ENCODE peak calls at places on chromosome 14, in ten cellular contexts. T is EH; E is HS-5; M is globus pallidus; W is fibroblast of the conjunctiva; L is AG08396; A is heart right ventricle; H is adipocyte; C is NCI-H2081; Q is stimulated activated CD8-positive, alpha-beta memory T cell treated with anti-CD3 and anti-CD28 coated beads, Interleukin-2, amount 100 ng/mL, for 1 hour. Z is an unnamed sample.

GRCh38 chr14:51395361-51395849 is 155.4 kb downstream of the TMX1 start:
- DNase-seq in A (peak; percentile 42), C (no peak), L (peak; percentile 41), M (peak; percentile 13), W (peak; percentile 78), H (peak; percentile 84), E (peak; percentile 86), T (peak; percentile 97), Q (no peak), Z (peak; percentile 15)

GRCh38 chr14:98953544-98954346 is 318.3 kb downstream of the BCL11B start:
- DNase-seq in E (no peak), W (peak; percentile 31), M (no peak), A (no peak), Q (no peak), H (peak; percentile 63), C (no peak), L (peak; percentile 30), T (no peak), Z (no peak)

GRCh38 chr14:65387628-65388027 is 24.9 kb upstream of the FUT8 start:
- DNase-seq in M (no peak), W (no peak), T (no peak), Q (no peak), C (no peak), H (no peak), A (no peak), E (no peak), L (no peak), Z (no peak)

GRCh38 chr14:101562659-101563351 is 1.5 kb downstream of the DIO3 start:
- DNase-seq in M (no peak), L (no peak), Q (no peak), W (no peak), A (no peak), T (no peak), C (no peak), H (no peak), E (no peak), Z (no peak)

GRCh38 chr14:21734457-21735074 is 60.9 kb upstream of the OR4E1 start:
- DNase-seq in W (peak; percentile 16), M (peak; percentile 52), L (peak; percentile 7), T (peak; percentile 3), C (peak; percentile 38), Q (no peak), E (peak; percentile 6), H (peak; percentile 35), A (no peak), Z (no peak)

GRCh38 chr14:88384653-88385205 is 728 bp upstream of the SPATA7 start:
- DNase-seq in W (no peak), L (peak; percentile 6), C (no peak), Q (no peak), T (peak; percentile 9), M (no peak), H (peak; percentile 72), A (no peak), E (no peak), Z (no peak)

GRCh38 chr14:35821546-35822411 is 4.4 kb upstream of the BRMS1L start:
- DNase-seq in Q (no peak), C (peak; percentile 30), M (no peak), H (peak; percentile 70), A (no peak), W (no peak), E (no peak), T (peak; percentile 53), L (peak; percentile 58), Z (no peak)

GRCh38 chr14:97368900-97369564 is 571.9 kb downstream of the VRK1 start:
- DNase-seq in T (no peak), A (no peak), C (no peak), L (no peak), H (no peak), W (no peak), E (no peak), M (no peak), Q (no peak), Z (no peak)

GRCh38 chr14:92302481-92302880 is 20.5 kb upstream of the SLC24A4 start:
- DNase-seq in T (no peak), Q (no peak), C (no peak), H (no peak), M (no peak), W (no peak), A (peak; percentile 32), L (no peak), E (no peak), Z (no peak)

GRCh38 chr14:56814468-56815074 is 4.3 kb upstream of the OTX2 start:
- DNase-seq in Q (no peak), C (no peak), M (no peak), A (no peak), E (no peak), H (no peak), T (no peak), W (no peak), L (no peak), Z (no peak)

GRCh38 chr14:33335366-33335765 is 396.7 kb downstream of the NPAS3 start:
- DNase-seq in A (no peak), E (no peak), L (no peak), C (no peak), T (no peak), W (no peak), M (no peak), H (peak; percentile 2), Q (no peak), Z (no peak)

GRCh38 chr14:39491134-39491541 is 58.9 kb upstream of the FBXO33 start:
- DNase-seq in L (peak; percentile 13), T (peak; percentile 40), A (no peak), W (no peak), C (peak; percentile 58), Q (no peak), E (peak; percentile 14), H (peak; percentile 72), M (peak; percentile 39), Z (no peak)

GRCh38 chr14:94173471-94173884 is 644 bp upstream of the PPP4R4 start:
- DNase-seq in Q (no peak), H (peak; percentile 33), C (no peak), T (no peak), E (no peak), M (no peak), L (no peak), W (no peak), A (no peak), Z (no peak)

GRCh38 chr14:53953002-53953827 is 3.4 kb downstream of the BMP4 start:
- DNase-seq in E (no peak), Q (no peak), H (peak; percentile 94), W (peak; percentile 61), T (peak; percentile 86), C (no peak), M (peak; percentile 35), A (peak; percentile 87), L (peak; percentile 91), Z (peak; percentile 80)

GRCh38 chr14:68626386-68626785 is 166.5 kb downstream of the ZFP36L1 start:
- DNase-seq in H (no peak), T (no peak), C (no peak), L (no peak), Q (no peak), W (no peak), E (no peak), A (peak; percentile 55), M (no peak), Z (no peak)